ENCODE peak calls at places on chromosomes 12 and 14, in ten cellular contexts. J, U, E, D, R, N, V, H, B and X are unnamed samples.

GRCh38 chr12:16611146-16611545 is 5.2 kb upstream of the LMO3 start:
- DNase-seq in N (no peak), B (no peak), E (no peak), V (no peak), J (no peak), D (no peak), H (no peak), R (no peak), U (peak), X (no peak)

GRCh38 chr14:93184391-93185332 is at the start of the genes LYSET and MOAP1:
- DNase-seq in J (peak), H (peak), B (peak), D (peak), E (no peak), N (peak), V (peak), U (peak), R (peak), X (peak)

GRCh38 chr12:82912406-82912805 is 225.7 kb downstream of the TMTC2 start:
- DNase-seq in V (no peak), B (no peak), H (peak), E (no peak), R (peak), D (peak), J (peak), U (no peak), N (peak), X (no peak)

GRCh38 chr14:22517117-22517720 is 71.8 kb downstream of the DAD1 start:
- DNase-seq in V (no peak), D (no peak), B (no peak), U (peak), H (no peak), E (no peak), J (no peak), N (no peak), R (no peak), X (no peak)

GRCh38 chr12:128956755-128957154 is 103.5 kb downstream of the GLT1D1 start:
- DNase-seq in R (no peak), J (no peak), E (no peak), V (no peak), D (no peak), B (no peak), N (no peak), H (peak), U (no peak), X (no peak)

GRCh38 chr14:32473476-32473875 is 144.4 kb downstream of the AKAP6 start:
- DNase-seq in J (peak), V (no peak), E (no peak), H (no peak), N (no peak), R (peak), U (no peak), B (peak), D (peak), X (no peak)

GRCh38 chr14:63614964-63615363 is 26.7 kb downstream of the WDR89 start:
- DNase-seq in U (no peak), B (no peak), D (peak), H (no peak), R (peak), N (no peak), J (peak), E (no peak), V (no peak), X (no peak)

GRCh38 chr12:74689071-74689655 is 151.5 kb downstream of the ATXN7L3B start:
- DNase-seq in H (no peak), J (peak), R (peak), E (no peak), N (peak), D (peak), B (peak), U (peak), V (no peak), X (no peak)

GRCh38 chr12:51863921-51864700 is 15.6 kb upstream of the FIGNL2 start:
- DNase-seq in D (peak), B (peak), V (no peak), R (no peak), J (peak), H (no peak), U (no peak), N (no peak), E (no peak), X (no peak)

GRCh38 chr14:96249016-96249415 is 7.0 kb upstream of the BDKRB1 start:
- DNase-seq in H (peak), U (no peak), V (no peak), J (peak), E (no peak), R (peak), B (no peak), D (peak), N (peak), X (no peak)

GRCh38 chr14:64835431-64835830 is 44.3 kb downstream of the SPTB start:
- DNase-seq in H (no peak), E (no peak), V (no peak), R (no peak), D (no peak), J (no peak), U (no peak), B (no peak), N (no peak), X (no peak)

GRCh38 chr14:68814376-68815287 is 21.8 kb upstream of the ZFP36L1 start:
- DNase-seq in D (peak), R (peak), V (peak), U (peak), B (peak), E (peak), N (no peak), J (peak), H (no peak), X (peak)

GRCh38 chr12:58425481-58426392 is 484.4 kb downstream of the ATP23 start:
- DNase-seq in N (peak), R (peak), H (no peak), E (peak), J (peak), B (peak), V (peak), D (peak), U (no peak), X (no peak)

GRCh38 chr14:77043177-77043983 is 14.9 kb upstream of the IRF2BPL start:
- DNase-seq in R (peak), E (peak), H (peak), N (peak), U (no peak), B (no peak), J (peak), V (peak), D (peak), X (no peak)

GRCh38 chr12:108175310-108175709 is 46.2 kb downstream of the WSCD2 start:
- DNase-seq in V (no peak), U (no peak), E (no peak), H (no peak), N (no peak), D (no peak), B (no peak), R (peak), J (no peak), X (no peak)

GRCh38 chr14:86462193-86462592 is 932.2 kb downstream of the FLRT2 start:
- DNase-seq in U (peak), N (no peak), R (peak), E (no peak), B (peak), H (no peak), V (no peak), J (no peak), D (peak), X (no peak)

GRCh38 chr12:72236071-72236705 is 36.0 kb upstream of the TRHDE start:
- DNase-seq in J (peak), R (peak), V (no peak), D (peak), U (no peak), H (no peak), N (no peak), B (no peak), E (no peak), X (no peak)

GRCh38 chr12:90234455-90234854 is 525.8 kb upstream of the ATP2B1 start:
- DNase-seq in U (no peak), R (peak), H (no peak), V (no peak), N (no peak), D (no peak), E (no peak), J (peak), B (peak), X (no peak)

GRCh38 chr14:23829736-23830474 is 123.7 kb upstream of the DHRS4 start:
- DNase-seq in R (peak), D (peak), J (peak), H (peak), E (no peak), U (no peak), N (peak), B (peak), V (no peak), X (no peak)

GRCh38 chr12:56687225-56688128 is 607 bp downstream of the PTGES3 start:
- DNase-seq in D (peak), V (peak), N (no peak), B (no peak), R (peak), H (peak), E (no peak), U (peak), J (peak), X (peak)

GRCh38 chr12:6273931-6274687 is 36.4 kb upstream of the PLEKHG6 start:
- DNase-seq in U (no peak), H (no peak), V (no peak), E (no peak), N (no peak), J (no peak), B (peak), R (no peak), D (no peak), X (no peak)

GRCh38 chr14:32202468-32202865 is 602 bp downstream of the RNU6-8 start:
- DNase-seq in R (peak), E (no peak), N (no peak), H (no peak), U (no peak), B (peak), J (no peak), D (peak), V (no peak), X (no peak)

GRCh38 chr12:123050331-123050809 is 69.9 kb downstream of the ARL6IP4 start:
- DNase-seq in V (no peak), B (no peak), N (no peak), D (peak), E (no peak), H (no peak), U (no peak), J (peak), R (peak), X (no peak)

GRCh38 chr14:68631058-68631690 is 161.7 kb downstream of the ZFP36L1 start:
- DNase-seq in U (no peak), E (no peak), D (no peak), N (no peak), J (no peak), B (no peak), R (no peak), H (no peak), V (no peak), X (no peak)

GRCh38 chr12:47740536-47741339 is 15.4 kb upstream of the ENDOU start:
- DNase-seq in U (peak), E (no peak), R (no peak), N (no peak), H (no peak), D (no peak), B (no peak), V (no peak), J (no peak), X (no peak)
- H3K4me3 ChIP-seq in U (peak), E (no peak), R (no peak), N (no peak), H (no peak), D (no peak), B (no peak), V (no peak), J (no peak), X (no peak)

GRCh38 chr14:75978249-75978731 is 3.5 kb downstream of the TGFB3 start:
- DNase-seq in D (no peak), E (no peak), B (no peak), N (no peak), R (no peak), V (no peak), H (no peak), U (peak), J (no peak), X (no peak)

GRCh38 chr14:75980856-75981255 is 939 bp downstream of the TGFB3 start:
- DNase-seq in D (no peak), V (no peak), B (no peak), U (no peak), H (no peak), R (no peak), E (no peak), N (no peak), J (no peak), X (no peak)

GRCh38 chr14:75979071-75979571 is 2.7 kb downstream of the TGFB3 start:
- DNase-seq in R (peak), D (peak), V (no peak), E (no peak), U (peak), N (no peak), H (no peak), J (no peak), B (peak), X (no peak)

GRCh38 chr14:75981426-75981825 is 369 bp downstream of the TGFB3 start:
- DNase-seq in H (no peak), J (no peak), E (peak), R (peak), N (no peak), D (no peak), B (peak), U (peak), V (peak), X (peak)

DNA sequence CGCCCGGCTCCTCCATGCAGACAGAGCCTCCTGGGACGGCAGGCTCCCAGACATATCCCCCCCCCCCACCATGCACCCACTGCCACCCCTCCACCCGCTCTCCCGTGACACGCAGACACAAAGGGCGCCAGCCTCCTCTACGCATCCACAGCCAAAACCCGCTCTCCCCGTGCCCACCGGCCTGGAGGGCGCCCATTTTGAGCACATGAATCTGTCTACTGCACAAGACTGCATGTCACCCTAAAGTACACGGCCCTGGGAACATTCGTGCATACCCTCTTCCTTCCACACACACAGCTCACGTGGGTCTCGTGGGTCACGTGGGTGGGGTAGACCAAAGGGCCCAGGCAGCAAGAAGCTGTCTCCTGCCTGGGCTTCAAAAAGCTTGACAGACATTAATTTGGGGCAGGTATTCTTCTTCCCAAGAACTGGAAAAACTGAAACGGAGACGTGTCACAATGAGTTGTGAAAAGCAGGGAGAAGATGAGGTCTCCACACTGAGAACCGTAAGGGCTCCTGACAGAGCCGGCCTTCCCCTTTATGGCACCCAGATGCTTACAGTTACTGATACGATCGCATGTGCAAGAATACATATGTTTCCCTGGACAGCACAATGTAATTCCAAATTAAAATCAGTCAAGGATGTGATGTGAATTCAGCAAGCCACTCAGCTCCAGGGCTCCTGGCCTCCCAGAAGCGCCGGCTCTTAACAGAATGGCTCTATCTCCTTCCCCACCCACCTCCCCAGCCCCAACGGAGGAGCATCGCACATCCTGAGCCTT is 2.0 kb downstream of the TGFB3 start:
- DNase-seq in D (no peak), R (no peak), V (no peak), U (no peak), H (no peak), E (no peak), B (no peak), J (no peak), N (no peak), X (no peak)
- H3K4me3 ChIP-seq in D (peak), R (peak), V (no peak), U (no peak), H (no peak), E (no peak), B (no peak), J (peak), N (peak), X (no peak)

DNA sequence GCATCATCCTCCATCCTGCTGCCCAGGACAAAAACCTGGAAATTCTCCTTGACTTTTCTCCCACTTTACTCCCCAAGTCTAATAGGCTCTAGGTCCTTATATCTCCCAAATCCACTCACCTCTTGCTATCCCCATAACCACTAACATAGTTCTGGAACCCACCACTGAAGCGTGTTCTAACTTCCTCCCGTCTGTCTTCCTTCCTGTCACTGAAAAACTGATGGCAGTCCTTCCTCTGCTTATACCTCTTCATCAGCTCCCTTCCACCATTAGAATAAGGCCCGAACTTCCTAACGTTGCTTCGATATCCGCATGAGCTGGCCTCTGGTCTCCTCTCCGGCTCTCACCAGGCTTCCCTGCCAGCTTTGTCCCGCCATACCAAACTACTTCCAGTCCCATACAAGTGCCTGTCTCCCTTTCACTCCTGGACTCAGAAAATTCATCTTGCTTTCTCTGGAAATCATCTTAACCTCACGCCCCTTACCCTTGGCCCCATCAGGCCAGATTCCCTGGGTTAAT is 63.0 kb upstream of the BCL2L14 start:
- DNase-seq in U (no peak), V (no peak), N (no peak), B (no peak), H (no peak), E (no peak), J (no peak), D (no peak), R (no peak), X (no peak)
- H3K4me3 ChIP-seq in U (no peak), V (peak), N (no peak), B (no peak), H (no peak), E (no peak), J (no peak), D (no peak), R (no peak), X (no peak)

DNA sequence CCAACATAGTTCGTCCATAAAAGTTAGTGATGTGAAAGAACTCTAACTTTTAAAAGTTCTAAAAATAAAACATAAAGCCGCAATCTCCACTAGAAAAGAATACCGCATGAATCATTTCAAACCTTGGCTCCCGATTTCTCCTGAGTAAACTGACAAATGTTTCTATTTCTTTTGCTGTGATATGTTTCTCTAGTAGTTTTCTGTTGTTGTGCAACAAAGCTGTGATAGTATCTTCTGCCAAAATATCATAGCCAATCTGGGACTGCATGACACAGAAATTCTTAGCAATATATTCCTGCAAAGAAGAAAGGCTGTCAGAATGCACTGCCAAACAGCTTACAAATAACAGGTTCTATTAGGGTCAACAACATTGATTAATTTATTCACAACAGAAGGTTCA is 174.0 kb downstream of the ITPR2 start:
- DNase-seq in J (peak), V (no peak), E (no peak), D (no peak), N (peak), B (no peak), U (no peak), R (peak), H (no peak), X (no peak)
- H3K4me3 ChIP-seq in J (no peak), V (no peak), E (no peak), D (no peak), N (no peak), B (no peak), U (no peak), R (no peak), H (no peak), X (no peak)